ENCODE peak calls at places on chromosomes 16 and 17, in eight cellular contexts. K is WTC11, E is endothelial cell of umbilical vein, L is A549, Y is H1, Z is K562, H is HCT116, I is GM12878. J is an unnamed sample.

GRCh38 chr17:81976332-81977210 is 858 bp upstream of the ASPSCR1 start:
- DNase-seq in K (peak; percentile 63), E (peak; percentile 18), L (no peak), Y (no peak), Z (no peak), H (no peak), I (no peak), J (peak; percentile 49)

GRCh38 chr17:21283482-21284318 is 811 bp upstream of the MAP2K3 start:
- DNase-seq in K (peak; percentile 33), E (no peak), L (no peak), Y (no peak), Z (no peak), H (peak; percentile 22), I (no peak), J (peak; percentile 21)

GRCh38 chr17:72079700-72080099 is 41.1 kb upstream of the SOX9 start:
- DNase-seq in K (no peak), E (no peak), L (no peak), Y (no peak), Z (no peak), H (no peak), I (no peak), J (no peak)

GRCh38 chr17:64150237-64151015 is 20.5 kb upstream of the ERN1 start:
- DNase-seq in K (no peak), E (no peak), L (no peak), Y (no peak), Z (no peak), H (no peak), I (no peak), J (peak; percentile 68)

GRCh38 chr17:39051001-39051605 is 83.9 kb upstream of the FBXO47 start:
- DNase-seq in K (no peak), E (no peak), L (no peak), Y (no peak), Z (no peak), H (no peak), I (no peak), J (no peak)

GRCh38 chr16:77868478-77868877 is 80.1 kb downstream of the VAT1L start:
- DNase-seq in K (no peak), E (no peak), L (no peak), Y (no peak), Z (no peak), H (no peak), I (peak; percentile 8), J (no peak)

GRCh38 chr17:48575673-48576478 is 2.3 kb downstream of the HOXB4 start:
- DNase-seq in K (no peak), E (peak; percentile 65), L (no peak), Y (no peak), Z (peak; percentile 31), H (no peak), I (no peak), J (no peak)

GRCh38 chr16:610513-611381 is 20.0 kb upstream of the WFIKKN1 start:
- DNase-seq in K (peak; percentile 83), E (no peak), L (no peak), Y (no peak), Z (peak; percentile 51), H (no peak), I (no peak), J (no peak)

GRCh38 chr17:3207367-3207766 is at the start of gene OR1A1:
- DNase-seq in K (no peak), E (no peak), L (no peak), Y (no peak), Z (no peak), H (no peak), I (no peak), J (no peak)

GRCh38 chr16:87951550-87952538 is 610 bp downstream of the BANP start:
- DNase-seq in K (no peak), E (peak; percentile 35), L (no peak), Y (no peak), Z (no peak), H (no peak), I (no peak), J (peak; percentile 58)

GRCh38 chr17:47694018-47694817 is at the start of gene TBKBP1:
- DNase-seq in K (peak; percentile 85), E (peak; percentile 50), L (peak; percentile 59), Y (peak; percentile 63), Z (peak; percentile 81), H (no peak), I (no peak), J (peak; percentile 91)

GRCh38 chr16:89189358-89190025 is 10.8 kb downstream of the SLC22A31 start:
- DNase-seq in K (no peak), E (no peak), L (no peak), Y (no peak), Z (no peak), H (no peak), I (no peak), J (no peak)

GRCh38 chr17:21081967-21082366 is 39.2 kb upstream of the USP22 start:
- DNase-seq in K (no peak), E (no peak), L (no peak), Y (no peak), Z (peak; percentile 29), H (peak; percentile 48), I (no peak), J (no peak)

GRCh38 chr17:5211458-5211857 is 19.8 kb upstream of the ZNF594 start:
- DNase-seq in K (no peak), E (peak; percentile 19), L (no peak), Y (no peak), Z (no peak), H (no peak), I (no peak), J (no peak)

GRCh38 chr17:82583720-82584234 is 64.2 kb downstream of the FOXK2 start:
- DNase-seq in K (no peak), E (no peak), L (no peak), Y (no peak), Z (no peak), H (no peak), I (no peak), J (no peak)

GRCh38 chr16:74297296-74297665 is 667 bp downstream of the PSMD7 start:
- DNase-seq in K (no peak), E (peak; percentile 36), L (peak; percentile 61), Y (no peak), Z (peak; percentile 27), H (no peak), I (no peak), J (peak; percentile 38)

GRCh38 chr17:58960068-58960467 is 146.6 kb downstream of the TRIM37 start:
- DNase-seq in K (no peak), E (peak; percentile 50), L (peak; percentile 16), Y (no peak), Z (no peak), H (peak; percentile 63), I (no peak), J (peak; percentile 25)

GRCh38 chr16:81798311-81799137 is 19.4 kb downstream of the PLCG2 start:
- DNase-seq in K (no peak), E (no peak), L (no peak), Y (no peak), Z (no peak), H (no peak), I (peak; percentile 97), J (peak; percentile 98)

GRCh38 chr16:67563708-67564468 is 1.6 kb downstream of the CTCF start:
- DNase-seq in K (no peak), E (peak; percentile 60), L (no peak), Y (no peak), Z (no peak), H (no peak), I (no peak), J (peak; percentile 82)

GRCh38 chr16:64826374-64826773 is 295.5 kb downstream of the CDH11 start:
- DNase-seq in K (no peak), E (no peak), L (no peak), Y (no peak), Z (no peak), H (no peak), I (no peak), J (no peak)

GRCh38 chr17:57957120-57957850 is 2.1 kb upstream of the CUEDC1 start:
- DNase-seq in K (no peak), E (no peak), L (no peak), Y (no peak), Z (no peak), H (no peak), I (no peak), J (no peak)

DNA sequence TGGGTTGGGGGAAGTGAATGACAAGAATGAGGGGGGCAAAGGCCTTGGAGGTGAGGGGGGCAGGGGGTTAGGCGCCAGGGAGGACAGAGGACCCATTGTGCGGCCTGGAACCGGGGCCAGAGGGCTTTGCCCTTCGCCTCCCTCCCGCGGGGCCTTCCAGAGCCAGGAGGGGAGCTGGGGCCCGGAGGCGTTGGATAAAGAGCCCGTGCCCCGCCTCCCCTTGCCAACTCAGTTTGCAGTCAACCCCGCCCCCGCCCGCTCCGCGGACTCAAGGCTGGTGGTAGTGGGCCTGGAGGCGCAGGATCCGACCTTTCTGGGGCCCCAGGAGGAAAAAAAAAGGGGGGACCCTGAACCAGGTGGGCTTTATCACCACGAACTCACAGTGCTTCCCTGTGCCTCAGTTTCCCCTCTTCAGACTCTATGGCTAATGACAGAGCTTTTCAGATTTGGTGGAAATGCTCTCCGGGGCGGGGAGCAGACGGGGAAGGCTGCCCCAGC is 2.1 kb upstream of the SPHK1 start:
- DNase-seq in K (peak; percentile 77), E (peak; percentile 29), L (no peak), Y (no peak), Z (peak; percentile 43), H (no peak), I (no peak), J (no peak)
- TF ChIP-seq MAX in K (no peak), E (no peak), L (no peak), Y (no peak), Z (no peak), H (no peak), I (no peak), J (no peak)

DNA sequence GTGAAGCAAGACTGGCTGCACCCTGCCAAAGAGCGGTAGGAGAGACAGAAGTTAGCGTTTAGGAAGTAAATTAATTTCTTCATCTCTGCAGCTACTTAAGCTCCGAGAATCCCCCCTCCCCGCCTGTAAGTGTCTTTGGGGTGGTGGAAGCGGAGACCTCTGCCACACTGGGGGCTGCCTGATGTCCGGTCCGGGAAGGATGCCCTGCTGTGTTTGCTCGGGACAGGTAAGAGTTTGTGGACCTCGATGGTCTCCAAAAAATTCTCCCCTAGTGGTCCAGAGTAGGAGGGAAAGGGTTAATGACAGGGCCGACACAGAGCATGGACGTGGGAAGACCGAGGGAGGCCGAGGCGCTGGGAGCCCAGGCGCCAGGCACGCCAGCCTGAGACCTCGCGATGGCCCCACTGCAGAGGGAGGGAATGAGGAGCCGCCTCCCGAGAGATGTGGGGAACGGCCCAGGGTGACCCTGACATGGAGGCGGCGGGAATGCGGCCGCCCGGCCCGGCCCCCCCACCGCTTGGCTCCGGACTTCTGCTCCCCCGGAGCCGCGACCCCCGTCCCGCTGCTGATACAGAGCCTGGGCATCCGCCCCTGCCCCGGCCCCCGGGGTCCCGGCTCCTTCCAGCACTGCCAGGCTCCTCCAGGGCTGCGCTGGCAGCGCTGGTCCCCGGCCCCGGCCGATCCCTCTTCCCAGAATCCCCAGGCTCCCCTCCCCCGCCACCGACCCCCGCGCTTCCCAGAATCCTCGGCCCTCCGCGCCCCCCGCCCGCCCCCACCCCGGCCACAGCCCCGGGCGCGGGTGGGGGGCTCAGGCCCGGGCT is 680 bp downstream of the ZNF629 start:
- DNase-seq in K (peak; percentile 38), E (peak; percentile 52), L (peak; percentile 68), Y (no peak), Z (peak; percentile 87), H (no peak), I (no peak), J (peak; percentile 62)
- TF ChIP-seq MAX in K (no peak), E (no peak), L (peak; percentile 48), Y (peak; percentile 10), Z (no peak), H (no peak), I (no peak), J (no peak)

GRCh38 chr17:77323413-77324171 is 182.8 kb downstream of the SEC14L1 start:
- DNase-seq in K (peak; percentile 10), E (no peak), L (peak; percentile 77), Y (no peak), Z (peak; percentile 77), H (no peak), I (no peak), J (peak; percentile 49)
- TF ChIP-seq MAX in K (no peak), E (no peak), L (no peak), Y (no peak), Z (no peak), H (no peak), I (peak; percentile 43), J (no peak)

GRCh38 chr17:8698142-8699050 is 46.2 kb downstream of the CCDC42 start:
- DNase-seq in K (no peak), E (peak; percentile 63), L (no peak), Y (no peak), Z (peak; percentile 44), H (no peak), I (no peak), J (no peak)
- TF ChIP-seq MAX in K (no peak), E (no peak), L (no peak), Y (no peak), Z (no peak), H (no peak), I (no peak), J (no peak)

J was measured in NB4.